ENCODE peak calls at places on chromosomes 13 and 19, in seven cellular contexts. C is tibial artery, J is tibial nerve, B is breast epithelium, M is cardiac fibroblast, I is GM20000, T is K562. D is an unnamed sample.

GRCh38 chr13:112768795-112769411 is 79.1 kb downstream of the ATP11A start:
- DNase-seq in C (no peak), J (no peak), B (no peak), M (no peak), I (no peak), T (no peak), D (no peak)

GRCh38 chr19:35750167-35750566 is 1.8 kb downstream of the LIN37 start:
- DNase-seq in C (no peak), J (no peak), B (no peak), M (no peak), I (no peak), T (no peak), D (no peak)

GRCh38 chr19:12996542-12997094 is 1.3 kb downstream of the NFIX start:
- DNase-seq in C (no peak), J (no peak), B (no peak), M (no peak), I (no peak), T (peak), D (no peak)

GRCh38 chr13:89678722-89679121 is 1668.8 kb upstream of the MIR17HG start:
- DNase-seq in C (no peak), J (no peak), B (no peak), M (no peak), I (no peak), T (no peak), D (no peak)

GRCh38 chr13:59318320-59318930 is 845.3 kb downstream of the DIAPH3 start:
- DNase-seq in C (no peak), J (peak), B (peak), M (peak), I (peak), T (peak), D (peak)

GRCh38 chr13:36192166-36192565 is 22.2 kb downstream of the SOHLH2 start:
- DNase-seq in C (no peak), J (no peak), B (no peak), M (peak), I (no peak), T (no peak), D (no peak)

GRCh38 chr19:18704054-18704453 is 20.6 kb downstream of the CRTC1 start:
- DNase-seq in C (no peak), J (no peak), B (no peak), M (no peak), I (no peak), T (no peak), D (no peak)

GRCh38 chr13:60467098-60467497 is 70.1 kb downstream of the TDRD3 start:
- DNase-seq in C (no peak), J (no peak), B (no peak), M (no peak), I (no peak), T (no peak), D (no peak)

GRCh38 chr13:48630791-48631190 is 22.9 kb upstream of the CYSLTR2 start:
- DNase-seq in C (no peak), J (no peak), B (no peak), M (no peak), I (no peak), T (no peak), D (no peak)

GRCh38 chr19:55641376-55642152 is 762 bp downstream of the ZNF580 start:
- DNase-seq in C (no peak), J (no peak), B (no peak), M (peak), I (peak), T (no peak), D (no peak)

GRCh38 chr13:41244555-41244954 is 18.8 kb downstream of the MTRF1 start:
- DNase-seq in C (no peak), J (no peak), B (no peak), M (peak), I (no peak), T (peak), D (no peak)

GRCh38 chr13:36553501-36553900 is 120.3 kb upstream of the SERTM1 start:
- DNase-seq in C (no peak), J (no peak), B (no peak), M (peak), I (no peak), T (no peak), D (no peak)

GRCh38 chr13:28531195-28531955 is 36.4 kb upstream of the FLT1 start:
- DNase-seq in C (no peak), J (no peak), B (no peak), M (peak), I (no peak), T (no peak), D (peak)

GRCh38 chr13:51643114-51643881 is 59.0 kb downstream of the WDFY2 start:
- DNase-seq in C (no peak), J (no peak), B (no peak), M (peak), I (no peak), T (no peak), D (no peak)

GRCh38 chr19:41535029-41535622 is 40.8 kb upstream of the CEACAM21 start:
- DNase-seq in C (no peak), J (no peak), B (no peak), M (no peak), I (no peak), T (no peak), D (no peak)

GRCh38 chr13:112587767-112588489 is at the start of gene TUBGCP3:
- DNase-seq in C (peak), J (peak), B (peak), M (peak), I (peak), T (peak), D (peak)

GRCh38 chr19:56838930-56839664 is 1.4 kb downstream of the PEG3 start:
- DNase-seq in C (peak), J (peak), B (peak), M (peak), I (no peak), T (no peak), D (no peak)

GRCh38 chr13:47455581-47455980 is 545.5 kb downstream of the SUCLA2 start:
- DNase-seq in C (no peak), J (no peak), B (no peak), M (peak), I (no peak), T (no peak), D (no peak)

GRCh38 chr13:74026753-74027152 is 107.5 kb downstream of the KLF12 start:
- DNase-seq in C (no peak), J (no peak), B (no peak), M (peak), I (peak), T (no peak), D (peak)

GRCh38 chr13:100234006-100234405 is 145.1 kb downstream of the PCCA start:
- DNase-seq in C (no peak), J (no peak), B (no peak), M (no peak), I (no peak), T (no peak), D (no peak)

GRCh38 chr13:100230813-100231575 is 142.1 kb downstream of the PCCA start:
- DNase-seq in C (no peak), J (no peak), B (no peak), M (no peak), I (peak), T (no peak), D (no peak)

GRCh38 chr13:100234524-100235136 is 145.7 kb downstream of the PCCA start:
- DNase-seq in C (no peak), J (no peak), B (no peak), M (peak), I (no peak), T (no peak), D (no peak)

GRCh38 chr13:100240109-100240779 is 151.4 kb downstream of the PCCA start:
- DNase-seq in C (no peak), J (no peak), B (no peak), M (no peak), I (no peak), T (no peak), D (no peak)

DNA sequence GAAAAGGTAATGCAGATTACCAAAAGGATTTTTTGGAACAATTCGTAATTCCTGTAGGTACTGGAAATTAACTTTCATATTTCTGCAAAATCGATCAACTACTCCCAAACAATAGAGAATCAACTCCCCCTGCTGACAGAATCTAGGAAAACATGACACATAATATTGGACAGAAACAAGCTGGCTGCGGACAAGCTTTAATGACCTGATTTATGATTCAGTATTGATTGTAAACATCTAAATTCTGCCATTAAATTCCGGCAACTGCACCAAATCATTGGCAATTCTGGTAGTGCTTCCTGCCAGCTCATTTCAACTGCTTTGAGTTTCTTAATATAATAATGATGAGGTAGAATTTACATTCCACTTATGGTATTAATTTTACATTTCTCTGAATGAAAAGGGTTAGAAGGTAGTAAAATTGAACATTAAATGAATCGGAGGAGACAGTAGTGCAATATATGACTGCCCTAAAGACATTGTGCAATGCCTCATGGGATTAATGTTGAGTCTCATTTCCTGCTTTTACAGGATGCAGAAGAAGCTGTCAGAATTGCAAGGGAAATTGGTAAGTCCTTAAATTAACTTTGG is 146.5 kb downstream of the PCCA start:
- DNase-seq in C (no peak), J (no peak), B (no peak), M (peak), I (peak), T (peak), D (peak)
- TF ChIP-seq CTCF in C (peak), J (peak), B (peak), M (peak), I (peak), T (peak), D (peak)

DNA sequence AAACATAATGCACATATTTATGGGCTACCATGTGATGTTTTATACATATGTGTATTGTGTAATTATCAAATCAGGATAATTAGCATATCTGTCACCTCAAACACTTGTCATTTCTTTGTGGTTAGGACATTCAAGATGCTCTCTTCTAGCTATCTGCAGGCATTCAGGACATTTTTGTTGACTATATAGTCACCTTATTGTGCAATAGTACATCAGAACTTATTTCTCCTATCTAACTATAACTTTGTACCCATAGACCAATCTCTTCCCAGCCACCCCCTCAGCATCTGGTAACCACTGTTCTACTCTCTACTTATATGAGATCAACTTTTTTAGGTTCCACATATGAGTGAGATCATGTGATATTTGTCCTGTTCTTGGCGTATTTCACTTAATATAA is 20.3 kb downstream of the ZNF420 start:
- DNase-seq in C (no peak), J (no peak), B (no peak), M (no peak), I (no peak), T (no peak), D (no peak)
- TF ChIP-seq CTCF in C (no peak), J (no peak), B (no peak), M (no peak), I (no peak), T (no peak), D (no peak)

GRCh38 chr19:3618144-3618810 is 8.3 kb downstream of the CACTIN start:
- DNase-seq in C (peak), J (peak), B (no peak), M (peak), I (peak), T (peak), D (peak)
- TF ChIP-seq CTCF in C (peak), J (peak), B (peak), M (peak), I (peak), T (peak), D (peak)

DNA sequence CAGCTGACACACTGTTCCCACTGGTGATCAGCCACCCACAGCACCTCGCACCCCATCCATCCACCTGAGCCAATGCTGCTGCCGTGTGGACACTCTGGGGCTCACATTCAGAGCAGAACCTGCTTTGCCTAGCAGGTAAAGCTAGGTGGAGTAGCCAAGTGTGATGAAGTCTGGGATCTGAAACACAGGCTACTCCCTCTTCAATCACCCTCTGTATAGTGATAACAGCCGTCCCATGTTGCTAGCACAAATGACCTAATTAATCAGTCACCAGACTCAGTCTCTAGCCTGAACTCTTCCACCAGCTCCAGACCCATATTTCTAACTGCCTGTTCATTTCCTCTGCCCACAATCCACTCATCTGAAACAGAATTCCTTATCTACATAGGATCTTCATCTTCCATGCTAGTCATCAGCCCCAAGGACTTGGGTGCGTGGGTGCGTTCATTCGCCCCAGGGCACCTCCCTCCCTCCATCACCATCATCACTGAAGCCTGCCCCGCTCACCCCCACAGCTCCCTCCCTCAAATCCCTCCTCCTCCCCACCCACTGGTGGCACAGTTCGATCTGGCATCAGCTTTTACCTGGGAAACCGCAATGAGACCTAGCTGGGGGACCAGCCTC is 19.8 kb downstream of the STK24 start:
- DNase-seq in C (peak), J (no peak), B (no peak), M (no peak), I (no peak), T (peak), D (no peak)
- TF ChIP-seq CTCF in C (no peak), J (no peak), B (no peak), M (no peak), I (no peak), T (no peak), D (no peak)

DNA sequence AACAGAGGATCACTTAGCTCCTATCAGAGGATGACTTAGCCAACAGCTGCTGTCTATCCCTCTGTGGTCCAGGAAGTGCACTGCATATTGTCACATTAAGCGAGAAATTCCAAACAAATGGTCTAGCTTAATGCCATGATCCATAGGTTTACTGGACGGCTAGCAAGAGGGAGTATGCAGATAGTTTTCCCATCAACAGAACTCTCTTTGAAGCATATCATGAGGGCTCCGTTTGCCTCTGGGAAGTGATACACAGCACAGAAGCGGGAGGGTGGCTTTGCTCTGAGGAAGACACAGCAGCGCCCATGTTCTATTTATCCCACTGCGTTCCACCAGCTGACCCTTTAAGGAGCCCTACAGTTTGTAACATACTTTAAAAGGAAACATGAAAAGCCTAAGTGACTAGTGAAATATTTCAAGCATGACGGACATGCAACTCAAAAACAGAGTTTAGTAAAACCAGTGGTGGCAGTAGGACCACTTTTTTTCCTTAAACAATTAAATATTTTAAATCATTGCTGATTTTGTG is 52.7 kb downstream of the COL4A1 start:
- DNase-seq in C (no peak), J (no peak), B (no peak), M (peak), I (no peak), T (no peak), D (no peak)
- TF ChIP-seq CTCF in C (no peak), J (no peak), B (no peak), M (no peak), I (no peak), T (no peak), D (no peak)

DNA sequence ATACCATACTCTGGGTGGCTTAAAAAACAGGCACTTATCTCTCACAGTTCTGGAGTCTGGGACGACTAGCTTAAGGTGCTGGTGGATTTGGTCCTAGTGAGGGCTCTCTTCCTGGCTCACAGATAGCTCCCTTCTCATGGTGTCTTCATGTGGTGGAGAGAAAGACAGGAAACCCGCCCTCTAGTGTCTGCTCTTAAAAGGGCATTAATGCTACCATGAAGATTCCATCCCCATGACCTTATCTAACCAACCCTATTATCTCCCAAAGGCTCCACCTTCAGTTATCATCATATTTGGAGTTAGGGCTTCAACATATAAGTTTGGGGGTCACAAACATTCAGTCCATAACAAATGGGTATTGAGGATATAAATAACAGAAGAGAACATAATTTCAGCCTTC is 139.4 kb downstream of the HS6ST3 start:
- DNase-seq in C (no peak), J (no peak), B (no peak), M (peak), I (no peak), T (peak), D (peak)
- TF ChIP-seq CTCF in C (no peak), J (no peak), B (no peak), M (peak), I (peak), T (peak), D (peak)

GRCh38 chr13:55244991-55245644 is 1895.6 kb upstream of the PRR20A start:
- DNase-seq in C (no peak), J (no peak), B (no peak), M (peak), I (no peak), T (peak), D (peak)
- TF ChIP-seq CTCF in C (no peak), J (no peak), B (no peak), M (no peak), I (no peak), T (no peak), D (peak)

GRCh38 chr13:75416327-75417005 is 65.5 kb downstream of the TBC1D4 start:
- DNase-seq in C (no peak), J (no peak), B (no peak), M (no peak), I (no peak), T (no peak), D (no peak)
- TF ChIP-seq CTCF in C (no peak), J (no peak), B (no peak), M (no peak), I (no peak), T (no peak), D (no peak)

D was measured in endothelial cell.